ENCODE peak calls at places on chromosomes 16 and 17, in four cellular contexts. One of them, this sample, is unnamed.

GRCh38 chr16:81266680-81267095 is 28.2 kb downstream of the BCO1 start:
- ATAC-seq in Right ventricle myocardium superior: peak
- ATAC-seq in T-helper 17 cell: no peak
- ATAC-seq in activated naive CD8-positive, alpha-beta T cell treated with anti-CD3 and anti-CD28 coated beads, Interleukin-2, amount 10 ng/mL, durations not matched to agents 7 days and 5 days: peak
- ATAC-seq in this sample: no peak

GRCh38 chr16:51049276-51049675 is 101.8 kb downstream of the SALL1 start:
- ATAC-seq in Right ventricle myocardium superior: no peak
- ATAC-seq in T-helper 17 cell: no peak
- ATAC-seq in activated naive CD8-positive, alpha-beta T cell treated with anti-CD3 and anti-CD28 coated beads, Interleukin-2, amount 10 ng/mL, durations not matched to agents 7 days and 5 days: no peak
- ATAC-seq in this sample: no peak

GRCh38 chr17:22128723-22129122 is 436.4 kb downstream of the KCNJ18 start:
- ATAC-seq in T-helper 17 cell: no peak
- ATAC-seq in Right ventricle myocardium superior: no peak
- ATAC-seq in activated naive CD8-positive, alpha-beta T cell treated with anti-CD3 and anti-CD28 coated beads, Interleukin-2, amount 10 ng/mL, durations not matched to agents 7 days and 5 days: no peak
- ATAC-seq in this sample: no peak

GRCh38 chr16:8846401-8846932 is 22.3 kb downstream of the CARHSP1 start:
- ATAC-seq in activated naive CD8-positive, alpha-beta T cell treated with anti-CD3 and anti-CD28 coated beads, Interleukin-2, amount 10 ng/mL, durations not matched to agents 7 days and 5 days: no peak
- ATAC-seq in T-helper 17 cell: no peak
- ATAC-seq in Right ventricle myocardium superior: no peak
- ATAC-seq in this sample: no peak

GRCh38 chr16:12186774-12187335 is 210.3 kb downstream of the SNX29 start:
- ATAC-seq in activated naive CD8-positive, alpha-beta T cell treated with anti-CD3 and anti-CD28 coated beads, Interleukin-2, amount 10 ng/mL, durations not matched to agents 7 days and 5 days: no peak
- ATAC-seq in T-helper 17 cell: no peak
- ATAC-seq in Right ventricle myocardium superior: no peak
- ATAC-seq in this sample: no peak

GRCh38 chr17:61057257-61057656 is 342.4 kb upstream of the TBX2 start:
- ATAC-seq in Right ventricle myocardium superior: no peak
- ATAC-seq in activated naive CD8-positive, alpha-beta T cell treated with anti-CD3 and anti-CD28 coated beads, Interleukin-2, amount 10 ng/mL, durations not matched to agents 7 days and 5 days: peak
- ATAC-seq in T-helper 17 cell: no peak
- ATAC-seq in this sample: no peak

GRCh38 chr16:50021509-50021908 is 3.5 kb upstream of the CNEP1R1 start:
- ATAC-seq in activated naive CD8-positive, alpha-beta T cell treated with anti-CD3 and anti-CD28 coated beads, Interleukin-2, amount 10 ng/mL, durations not matched to agents 7 days and 5 days: no peak
- ATAC-seq in Right ventricle myocardium superior: no peak
- ATAC-seq in T-helper 17 cell: no peak
- ATAC-seq in this sample: no peak

GRCh38 chr17:38912221-38912813 is 13.1 kb upstream of the LASP1NB start:
- ATAC-seq in activated naive CD8-positive, alpha-beta T cell treated with anti-CD3 and anti-CD28 coated beads, Interleukin-2, amount 10 ng/mL, durations not matched to agents 7 days and 5 days: no peak
- ATAC-seq in T-helper 17 cell: no peak
- ATAC-seq in Right ventricle myocardium superior: peak
- ATAC-seq in this sample: no peak

GRCh38 chr16:29306953-29307597 is 99.4 kb downstream of the NPIPB11 start:
- ATAC-seq in Right ventricle myocardium superior: no peak
- ATAC-seq in activated naive CD8-positive, alpha-beta T cell treated with anti-CD3 and anti-CD28 coated beads, Interleukin-2, amount 10 ng/mL, durations not matched to agents 7 days and 5 days: no peak
- ATAC-seq in T-helper 17 cell: no peak
- ATAC-seq in this sample: no peak

GRCh38 chr17:17765359-17765758 is 71.4 kb downstream of the SREBF1 start:
- ATAC-seq in T-helper 17 cell: no peak
- ATAC-seq in Right ventricle myocardium superior: no peak
- ATAC-seq in activated naive CD8-positive, alpha-beta T cell treated with anti-CD3 and anti-CD28 coated beads, Interleukin-2, amount 10 ng/mL, durations not matched to agents 7 days and 5 days: no peak
- ATAC-seq in this sample: peak

GRCh38 chr17:29711588-29712385 is 89.1 kb upstream of the CORO6 start:
- ATAC-seq in T-helper 17 cell: no peak
- ATAC-seq in Right ventricle myocardium superior: no peak
- ATAC-seq in activated naive CD8-positive, alpha-beta T cell treated with anti-CD3 and anti-CD28 coated beads, Interleukin-2, amount 10 ng/mL, durations not matched to agents 7 days and 5 days: no peak
- ATAC-seq in this sample: no peak

GRCh38 chr17:69357701-69358100 is 30.8 kb upstream of the ABCA5 start:
- ATAC-seq in activated naive CD8-positive, alpha-beta T cell treated with anti-CD3 and anti-CD28 coated beads, Interleukin-2, amount 10 ng/mL, durations not matched to agents 7 days and 5 days: no peak
- ATAC-seq in T-helper 17 cell: no peak
- ATAC-seq in Right ventricle myocardium superior: no peak
- ATAC-seq in this sample: no peak

GRCh38 chr17:6710317-6710716 is 2.9 kb downstream of the SLC13A5 start:
- ATAC-seq in T-helper 17 cell: no peak
- ATAC-seq in activated naive CD8-positive, alpha-beta T cell treated with anti-CD3 and anti-CD28 coated beads, Interleukin-2, amount 10 ng/mL, durations not matched to agents 7 days and 5 days: no peak
- ATAC-seq in Right ventricle myocardium superior: no peak
- ATAC-seq in this sample: no peak

GRCh38 chr16:46836521-46837292 is 5.7 kb upstream of the C16orf87 start:
- ATAC-seq in T-helper 17 cell: no peak
- ATAC-seq in Right ventricle myocardium superior: no peak
- ATAC-seq in activated naive CD8-positive, alpha-beta T cell treated with anti-CD3 and anti-CD28 coated beads, Interleukin-2, amount 10 ng/mL, durations not matched to agents 7 days and 5 days: no peak
- ATAC-seq in this sample: no peak

GRCh38 chr16:7107436-7107835 is 225.2 kb upstream of the RBFOX1 start:
- ATAC-seq in activated naive CD8-positive, alpha-beta T cell treated with anti-CD3 and anti-CD28 coated beads, Interleukin-2, amount 10 ng/mL, durations not matched to agents 7 days and 5 days: no peak
- ATAC-seq in T-helper 17 cell: no peak
- ATAC-seq in Right ventricle myocardium superior: no peak
- ATAC-seq in this sample: no peak

GRCh38 chr17:62576382-62576781 is 51.1 kb upstream of the MRC2 start:
- ATAC-seq in Right ventricle myocardium superior: no peak
- ATAC-seq in activated naive CD8-positive, alpha-beta T cell treated with anti-CD3 and anti-CD28 coated beads, Interleukin-2, amount 10 ng/mL, durations not matched to agents 7 days and 5 days: no peak
- ATAC-seq in T-helper 17 cell: no peak
- ATAC-seq in this sample: no peak

GRCh38 chr17:3418222-3418621 is 7.1 kb downstream of the OR3A3 start:
- ATAC-seq in activated naive CD8-positive, alpha-beta T cell treated with anti-CD3 and anti-CD28 coated beads, Interleukin-2, amount 10 ng/mL, durations not matched to agents 7 days and 5 days: no peak
- ATAC-seq in T-helper 17 cell: no peak
- ATAC-seq in Right ventricle myocardium superior: no peak
- ATAC-seq in this sample: no peak

GRCh38 chr16:86580798-86581185 is 2.4 kb downstream of the FOXL1 start:
- ATAC-seq in T-helper 17 cell: no peak
- ATAC-seq in Right ventricle myocardium superior: no peak
- ATAC-seq in activated naive CD8-positive, alpha-beta T cell treated with anti-CD3 and anti-CD28 coated beads, Interleukin-2, amount 10 ng/mL, durations not matched to agents 7 days and 5 days: no peak
- ATAC-seq in this sample: no peak

GRCh38 chr16:2904922-2905240 is 6.8 kb upstream of the FLYWCH1 start:
- ATAC-seq in activated naive CD8-positive, alpha-beta T cell treated with anti-CD3 and anti-CD28 coated beads, Interleukin-2, amount 10 ng/mL, durations not matched to agents 7 days and 5 days: no peak
- ATAC-seq in Right ventricle myocardium superior: peak
- ATAC-seq in T-helper 17 cell: no peak
- ATAC-seq in this sample: peak

GRCh38 chr16:2365895-2366294 is 25.4 kb upstream of the ABCA3 start:
- ATAC-seq in T-helper 17 cell: no peak
- ATAC-seq in Right ventricle myocardium superior: no peak
- ATAC-seq in activated naive CD8-positive, alpha-beta T cell treated with anti-CD3 and anti-CD28 coated beads, Interleukin-2, amount 10 ng/mL, durations not matched to agents 7 days and 5 days: no peak
- ATAC-seq in this sample: no peak